ENCODE peak calls at places on chromosomes 1 and 21, in six cellular contexts. O, P, R, L, D and N are unnamed samples.

GRCh38 chr1:188249813-188250212 is 1421.1 kb downstream of the PLA2G4A start:
- DNase-seq in O (no peak), P (no peak), R (no peak), L (no peak), D (no peak), N (no peak)

GRCh38 chr1:10232213-10232612 is 21.8 kb downstream of the KIF1B start:
- DNase-seq in O (no peak), P (no peak), R (no peak), L (no peak), D (no peak), N (no peak)

GRCh38 chr1:2019162-2019542 is at the start of gene GABRD:
- DNase-seq in O (no peak), P (no peak), R (no peak), L (no peak), D (peak; percentile 68), N (no peak)

GRCh38 chr1:20616468-20617156 is 16.6 kb upstream of the PINK1 start:
- DNase-seq in O (peak; percentile 61), P (no peak), R (no peak), L (no peak), D (peak; percentile 67), N (peak; percentile 43)

GRCh38 chr1:195097316-195097715 is 1510.9 kb downstream of the KCNT2 start:
- DNase-seq in O (no peak), P (no peak), R (no peak), L (no peak), D (no peak), N (no peak)

GRCh38 chr21:36470294-36470693 is 9.6 kb downstream of the CLDN14 start:
- DNase-seq in O (no peak), P (no peak), R (no peak), L (no peak), D (no peak), N (no peak)

GRCh38 chr1:115665746-115666145 is 24.0 kb downstream of the VANGL1 start:
- DNase-seq in O (no peak), P (no peak), R (no peak), L (no peak), D (no peak), N (no peak)

GRCh38 chr1:247906504-247907047 is 11.2 kb downstream of the OR2W3 start:
- DNase-seq in O (no peak), P (no peak), R (no peak), L (no peak), D (no peak), N (no peak)

GRCh38 chr1:97623220-97623619 is 297.6 kb downstream of the DPYD start:
- DNase-seq in O (no peak), P (no peak), R (no peak), L (no peak), D (no peak), N (no peak)

GRCh38 chr1:52127181-52128175 is 14.4 kb upstream of the ZFYVE9 start:
- DNase-seq in O (no peak), P (no peak), R (peak; percentile 19), L (no peak), D (peak; percentile 28), N (peak; percentile 36)

GRCh38 chr21:35643176-35643575 is 417.1 kb downstream of the SETD4 start:
- DNase-seq in O (no peak), P (no peak), R (no peak), L (no peak), D (no peak), N (no peak)

GRCh38 chr1:243710467-243710866 is 139.6 kb downstream of the AKT3 start:
- DNase-seq in O (no peak), P (no peak), R (no peak), L (no peak), D (no peak), N (no peak)

GRCh38 chr1:235972316-235973090 is 92.4 kb downstream of the NID1 start:
- DNase-seq in O (peak; percentile 32), P (peak; percentile 48), R (no peak), L (no peak), D (peak; percentile 39), N (no peak)

GRCh38 chr1:220747426-220748090 is 564 bp upstream of the MTARC2 start:
- DNase-seq in O (no peak), P (no peak), R (no peak), L (no peak), D (no peak), N (no peak)
- TF ChIP-seq CTCF in O (no peak), P (no peak), R (no peak), L (no peak), D (no peak), N (no peak)

GRCh38 chr1:56411021-56411420 is 168.3 kb downstream of the PLPP3 start:
- DNase-seq in O (no peak), P (no peak), R (no peak), L (no peak), D (no peak), N (no peak)

GRCh38 chr1:56406821-56407220 is 172.5 kb downstream of the PLPP3 start:
- DNase-seq in O (no peak), P (no peak), R (no peak), L (no peak), D (no peak), N (no peak)

GRCh38 chr1:56411484-56412180 is 167.7 kb downstream of the PLPP3 start:
- DNase-seq in O (no peak), P (no peak), R (peak; percentile 23), L (peak; percentile 25), D (no peak), N (peak; percentile 71)

GRCh38 chr1:56410405-56410804 is 169.0 kb downstream of the PLPP3 start:
- DNase-seq in O (no peak), P (no peak), R (no peak), L (no peak), D (no peak), N (no peak)

GRCh38 chr1:56409112-56409691 is 170.2 kb downstream of the PLPP3 start:
- DNase-seq in O (peak; percentile 40), P (no peak), R (no peak), L (no peak), D (peak; percentile 19), N (no peak)
- TF ChIP-seq CTCF in O (peak; percentile 28), P (no peak), R (no peak), L (no peak), D (peak; percentile 49), N (peak; percentile 48)

GRCh38 chr1:44642255-44642654 is 32.0 kb downstream of the TMEM53 start:
- DNase-seq in O (no peak), P (no peak), R (no peak), L (no peak), D (no peak), N (no peak)
- TF ChIP-seq CTCF in O (no peak), P (no peak), R (no peak), L (no peak), D (no peak), N (no peak)

DNA sequence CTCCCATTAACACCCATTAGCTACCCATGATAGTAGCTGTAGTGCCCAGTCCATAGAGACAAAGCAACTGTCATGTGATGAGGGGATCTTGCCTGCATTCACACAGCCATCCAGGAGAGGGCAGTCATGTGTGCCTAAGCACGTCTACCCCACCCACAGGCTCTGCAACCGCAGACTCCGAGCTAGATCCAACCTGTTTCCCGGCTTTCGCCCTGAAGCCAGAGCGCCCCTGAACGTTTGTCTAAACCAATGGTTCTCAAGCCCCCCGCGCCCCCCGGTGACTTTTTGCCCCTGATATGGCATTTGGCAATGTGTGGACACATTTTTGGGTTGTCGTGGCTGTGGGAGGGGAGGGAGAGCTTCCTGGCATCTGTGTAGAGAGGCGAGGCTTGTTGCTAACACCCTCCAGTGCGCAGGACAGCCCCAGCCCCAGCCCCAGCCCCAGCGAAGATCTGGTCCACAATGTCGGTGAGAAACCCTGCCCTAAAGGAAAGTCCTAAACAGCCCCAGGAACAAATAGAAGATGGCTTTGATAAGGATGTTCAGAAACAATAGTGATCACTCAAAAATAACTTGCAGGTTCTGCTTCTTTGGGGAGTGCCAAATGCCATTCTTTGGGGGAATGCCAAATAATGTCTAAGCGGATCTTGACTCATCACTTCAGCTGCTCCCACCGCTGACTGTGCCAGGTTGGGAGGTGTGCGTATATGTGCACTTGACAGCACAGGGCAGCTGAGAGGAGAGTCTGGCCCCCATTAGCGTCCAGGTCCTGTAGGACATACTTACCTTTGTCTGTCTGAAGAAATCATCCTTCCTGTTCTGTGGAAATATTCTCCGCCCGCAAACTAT is 34.5 kb downstream of the SLC44A3 start:
- DNase-seq in O (peak; percentile 87), P (peak; percentile 96), R (peak; percentile 91), L (peak; percentile 60), D (peak; percentile 88), N (peak; percentile 80)
- TF ChIP-seq CTCF in O (peak; percentile 92), P (peak; percentile 98), R (peak; percentile 76), L (peak; percentile 87), D (peak; percentile 90), N (peak; percentile 98)

GRCh38 chr1:228818928-228819632 is 83.8 kb downstream of the RHOU start:
- DNase-seq in O (no peak), P (no peak), R (no peak), L (no peak), D (no peak), N (no peak)
- TF ChIP-seq CTCF in O (no peak), P (no peak), R (no peak), L (no peak), D (no peak), N (no peak)

GRCh38 chr1:151760597-151761385 is 2.5 kb downstream of the MRPL9 start:
- DNase-seq in O (no peak), P (no peak), R (no peak), L (no peak), D (no peak), N (no peak)

GRCh38 chr1:151759241-151759640 is 4.1 kb downstream of the MRPL9 start:
- DNase-seq in O (no peak), P (no peak), R (no peak), L (no peak), D (no peak), N (no peak)

GRCh38 chr1:151763990-151764389 is 694 bp upstream of the MRPL9 start:
- DNase-seq in O (no peak), P (no peak), R (no peak), L (no peak), D (no peak), N (no peak)

GRCh38 chr1:151762941-151763921 is at the start of gene MRPL9:
- DNase-seq in O (peak; percentile 95), P (peak; percentile 88), R (peak; percentile 85), L (peak; percentile 38), D (peak; percentile 94), N (peak; percentile 82)
- TF ChIP-seq CTCF in O (no peak), P (no peak), R (no peak), L (no peak), D (no peak), N (no peak)